ENCODE peak calls at places on chromosome 4, in four cellular contexts. One of them, this sample, is unnamed.

GRCh38 chr4:145886871-145887240 is 51.8 kb downstream of the ZNF827 start:
- DNase-seq in fibroblast of lung: no peak
- DNase-seq in IMR-90: no peak
- DNase-seq in A549: no peak
- DNase-seq in this sample: no peak

GRCh38 chr4:17688011-17688441 is 73.6 kb downstream of the MED28 start:
- DNase-seq in fibroblast of lung: peak; percentile 66
- DNase-seq in IMR-90: no peak
- DNase-seq in A549: no peak
- DNase-seq in this sample: no peak

GRCh38 chr4:123976285-123976684 is 579.7 kb downstream of the SPRY1 start:
- DNase-seq in A549: no peak
- DNase-seq in IMR-90: peak; percentile 24
- DNase-seq in fibroblast of lung: peak; percentile 74
- DNase-seq in this sample: no peak

GRCh38 chr4:123741906-123742305 is 345.3 kb downstream of the SPRY1 start:
- DNase-seq in A549: no peak
- DNase-seq in fibroblast of lung: peak; percentile 35
- DNase-seq in IMR-90: peak; percentile 4
- DNase-seq in this sample: no peak

GRCh38 chr4:101102114-101102752 is 245.1 kb downstream of the PPP3CA start:
- DNase-seq in A549: no peak
- DNase-seq in fibroblast of lung: peak; percentile 93
- DNase-seq in IMR-90: peak; percentile 87
- DNase-seq in this sample: peak; percentile 55

GRCh38 chr4:140346136-140346535 is 27.3 kb upstream of the SCOC start:
- DNase-seq in A549: no peak
- DNase-seq in fibroblast of lung: no peak
- DNase-seq in IMR-90: no peak
- DNase-seq in this sample: no peak

GRCh38 chr4:174365018-174365587 is 81.4 kb downstream of the CEP44 start:
- DNase-seq in fibroblast of lung: peak; percentile 20
- DNase-seq in IMR-90: peak; percentile 38
- DNase-seq in A549: peak; percentile 53
- DNase-seq in this sample: no peak

GRCh38 chr4:25020240-25020639 is 10.5 kb downstream of the LGI2 start:
- DNase-seq in A549: peak; percentile 45
- DNase-seq in IMR-90: no peak
- DNase-seq in fibroblast of lung: no peak
- DNase-seq in this sample: no peak

GRCh38 chr4:38819569-38819968 is 15.0 kb upstream of the TLR1 start:
- DNase-seq in IMR-90: peak; percentile 73
- DNase-seq in A549: no peak
- DNase-seq in fibroblast of lung: peak; percentile 66
- DNase-seq in this sample: no peak

GRCh38 chr4:93834371-93835066 is 6.0 kb downstream of the ATOH1 start:
- DNase-seq in A549: no peak
- DNase-seq in fibroblast of lung: no peak
- DNase-seq in IMR-90: no peak
- DNase-seq in this sample: no peak

GRCh38 chr4:151641167-151641566 is 119.6 kb downstream of the GATB start:
- DNase-seq in A549: peak; percentile 13
- DNase-seq in IMR-90: peak; percentile 33
- DNase-seq in fibroblast of lung: peak; percentile 52
- DNase-seq in this sample: no peak

GRCh38 chr4:39899291-39899690 is 78.4 kb downstream of the PDS5A start:
- DNase-seq in fibroblast of lung: no peak
- DNase-seq in A549: no peak
- DNase-seq in IMR-90: no peak
- DNase-seq in this sample: no peak

GRCh38 chr4:39900966-39901365 is 76.7 kb downstream of the PDS5A start:
- DNase-seq in A549: no peak
- DNase-seq in fibroblast of lung: no peak
- DNase-seq in IMR-90: peak; percentile 24
- DNase-seq in this sample: no peak

GRCh38 chr4:39893693-39894072 is 84.0 kb downstream of the PDS5A start:
- DNase-seq in A549: no peak
- DNase-seq in fibroblast of lung: no peak
- DNase-seq in IMR-90: no peak
- DNase-seq in this sample: no peak

GRCh38 chr4:39892988-39893692 is 84.6 kb downstream of the PDS5A start:
- DNase-seq in IMR-90: no peak
- DNase-seq in fibroblast of lung: no peak
- DNase-seq in A549: no peak
- DNase-seq in this sample: no peak

GRCh38 chr4:39898015-39898414 is 79.7 kb downstream of the PDS5A start:
- DNase-seq in IMR-90: no peak
- DNase-seq in fibroblast of lung: no peak
- DNase-seq in A549: no peak
- DNase-seq in this sample: no peak
- H3K27ac ChIP-seq in IMR-90: no peak overlapping the region
- H3K27ac ChIP-seq in fibroblast of lung: no peak overlapping the region
- H3K27ac ChIP-seq in A549: no peak overlapping the region
- H3K27ac ChIP-seq in this sample: no peak overlapping the region

DNA sequence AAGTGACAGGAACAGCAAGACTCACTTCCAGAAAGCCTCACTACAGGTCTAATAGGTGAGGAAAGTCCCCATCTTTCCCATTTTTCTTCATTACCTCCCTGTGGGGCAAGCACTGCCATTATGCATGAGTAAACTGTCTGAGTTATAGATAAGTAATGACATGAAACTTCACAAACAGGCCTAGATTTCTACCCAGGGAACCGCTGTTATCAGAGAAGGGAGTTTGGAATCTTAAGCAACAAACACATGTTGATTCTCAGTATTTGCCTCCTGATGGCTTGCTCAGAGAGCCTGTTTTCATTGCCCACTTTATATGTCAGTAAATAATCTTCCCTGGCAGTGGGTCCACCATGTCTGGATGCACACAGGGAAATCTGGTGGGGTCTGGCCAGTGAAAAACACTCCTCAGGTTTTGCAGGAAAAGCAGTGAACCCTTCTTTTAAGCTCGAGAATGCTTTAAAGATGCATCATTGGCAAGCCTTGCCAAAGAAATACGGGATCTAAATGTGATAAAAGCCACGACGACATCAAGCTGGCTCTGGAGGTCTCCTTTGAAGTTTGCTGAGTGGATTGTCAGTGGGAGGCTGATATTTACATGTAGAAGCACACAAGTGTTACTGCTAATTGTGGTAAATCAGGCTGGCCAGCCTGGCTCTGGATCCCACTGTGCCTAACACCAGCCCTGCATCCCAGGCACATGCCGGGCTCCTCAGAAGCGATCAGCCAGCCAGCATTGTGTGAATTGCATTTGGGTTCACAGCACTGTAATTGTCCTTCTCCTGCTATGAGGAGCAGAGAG is 25.2 kb downstream of the PDGFRA start:
- DNase-seq in IMR-90: peak; percentile 50
- DNase-seq in fibroblast of lung: peak; percentile 63
- DNase-seq in A549: no peak
- DNase-seq in this sample: no peak
- H3K27ac ChIP-seq in IMR-90: peak overlapping the region; percentile 61
- H3K27ac ChIP-seq in fibroblast of lung: peak overlapping the region; percentile 34
- H3K27ac ChIP-seq in A549: no peak overlapping the region
- H3K27ac ChIP-seq in this sample: no peak overlapping the region

GRCh38 chr4:185862340-185862739 is 50.3 kb upstream of the SORBS2 start:
- DNase-seq in IMR-90: no peak
- DNase-seq in fibroblast of lung: no peak
- DNase-seq in A549: no peak
- DNase-seq in this sample: no peak
- H3K27ac ChIP-seq in IMR-90: no peak overlapping the region
- H3K27ac ChIP-seq in fibroblast of lung: no peak overlapping the region
- H3K27ac ChIP-seq in A549: no peak overlapping the region
- H3K27ac ChIP-seq in this sample: no peak overlapping the region

DNA sequence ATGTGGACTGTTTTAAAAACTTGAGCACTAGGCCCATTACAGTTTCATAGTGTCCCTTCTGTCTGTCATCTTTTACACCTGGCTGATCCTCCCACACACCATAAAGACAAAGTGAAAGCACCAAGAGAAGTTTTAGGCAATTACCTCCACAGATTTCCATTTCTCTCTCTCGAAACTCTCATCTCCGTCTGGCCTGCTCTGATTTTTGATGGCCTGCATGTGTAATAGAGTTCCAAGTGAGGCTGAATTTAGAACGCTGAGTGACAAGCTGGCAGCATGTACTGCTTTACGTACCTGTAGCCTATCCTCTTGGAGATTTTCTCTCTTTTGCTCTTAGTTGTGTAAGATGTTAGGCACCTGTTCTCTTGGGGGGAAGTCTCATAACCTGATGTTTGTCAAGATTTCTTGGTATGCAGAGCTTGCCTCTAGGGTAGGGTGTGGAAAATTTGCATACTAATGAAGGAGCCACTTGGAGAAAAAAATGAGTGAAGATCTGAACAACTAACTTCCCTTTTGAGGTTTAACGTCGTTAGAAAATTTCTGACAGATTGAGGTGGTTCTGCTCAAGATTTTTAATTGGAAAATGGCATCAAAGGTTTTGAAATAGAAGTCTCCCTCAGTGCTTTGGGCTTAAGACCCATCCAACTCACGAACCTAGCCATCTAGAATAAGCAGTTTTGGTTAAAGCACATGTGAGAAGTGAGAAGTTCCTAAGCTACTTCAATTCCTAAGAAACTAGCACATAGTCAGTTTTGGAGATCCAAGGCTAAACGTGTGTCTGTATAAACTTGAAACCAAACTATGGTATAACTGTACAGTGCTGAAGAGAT is 57.6 kb upstream of the RAP1GDS1 start:
- DNase-seq in A549: no peak
- DNase-seq in fibroblast of lung: no peak
- DNase-seq in IMR-90: no peak
- DNase-seq in this sample: no peak
- H3K27ac ChIP-seq in A549: no peak overlapping the region
- H3K27ac ChIP-seq in fibroblast of lung: no peak overlapping the region
- H3K27ac ChIP-seq in IMR-90: no peak overlapping the region
- H3K27ac ChIP-seq in this sample: no peak overlapping the region

GRCh38 chr4:15006416-15007024 is 4.2 kb downstream of the CPEB2 start:
- DNase-seq in IMR-90: peak; percentile 18
- DNase-seq in fibroblast of lung: peak; percentile 19
- DNase-seq in A549: no peak
- DNase-seq in this sample: no peak

GRCh38 chr4:15005474-15006115 is 3.3 kb downstream of the CPEB2 start:
- DNase-seq in fibroblast of lung: no peak
- DNase-seq in A549: no peak
- DNase-seq in IMR-90: no peak
- DNase-seq in this sample: no peak

GRCh38 chr4:15003441-15003890 is 1.2 kb downstream of the CPEB2 start:
- DNase-seq in A549: no peak
- DNase-seq in fibroblast of lung: peak; percentile 37
- DNase-seq in IMR-90: peak; percentile 19
- DNase-seq in this sample: peak; percentile 80

GRCh38 chr4:15003891-15004700 is 1.8 kb downstream of the CPEB2 start:
- DNase-seq in fibroblast of lung: peak; percentile 23
- DNase-seq in IMR-90: no peak
- DNase-seq in A549: no peak
- DNase-seq in this sample: peak; percentile 44

GRCh38 chr4:15004701-15005301 is 2.5 kb downstream of the CPEB2 start:
- DNase-seq in A549: peak; percentile 52
- DNase-seq in fibroblast of lung: peak; percentile 75
- DNase-seq in IMR-90: peak; percentile 54
- DNase-seq in this sample: peak; percentile 96
- H3K27ac ChIP-seq in A549: peak overlapping the region; percentile 100
- H3K27ac ChIP-seq in fibroblast of lung: peak overlapping the region; percentile 88
- H3K27ac ChIP-seq in IMR-90: peak overlapping the region; percentile 78
- H3K27ac ChIP-seq in this sample: peak overlapping the region; percentile 100

GRCh38 chr4:54063737-54064316 is 578 bp downstream of the CHIC2 start:
- DNase-seq in fibroblast of lung: peak; percentile 36
- DNase-seq in A549: peak; percentile 22
- DNase-seq in IMR-90: no peak
- DNase-seq in this sample: peak; percentile 73
- H3K27ac ChIP-seq in fibroblast of lung: peak overlapping the region; percentile 96
- H3K27ac ChIP-seq in A549: peak overlapping the region; percentile 98
- H3K27ac ChIP-seq in IMR-90: peak overlapping the region; percentile 97
- H3K27ac ChIP-seq in this sample: peak overlapping the region; percentile 93

DNA sequence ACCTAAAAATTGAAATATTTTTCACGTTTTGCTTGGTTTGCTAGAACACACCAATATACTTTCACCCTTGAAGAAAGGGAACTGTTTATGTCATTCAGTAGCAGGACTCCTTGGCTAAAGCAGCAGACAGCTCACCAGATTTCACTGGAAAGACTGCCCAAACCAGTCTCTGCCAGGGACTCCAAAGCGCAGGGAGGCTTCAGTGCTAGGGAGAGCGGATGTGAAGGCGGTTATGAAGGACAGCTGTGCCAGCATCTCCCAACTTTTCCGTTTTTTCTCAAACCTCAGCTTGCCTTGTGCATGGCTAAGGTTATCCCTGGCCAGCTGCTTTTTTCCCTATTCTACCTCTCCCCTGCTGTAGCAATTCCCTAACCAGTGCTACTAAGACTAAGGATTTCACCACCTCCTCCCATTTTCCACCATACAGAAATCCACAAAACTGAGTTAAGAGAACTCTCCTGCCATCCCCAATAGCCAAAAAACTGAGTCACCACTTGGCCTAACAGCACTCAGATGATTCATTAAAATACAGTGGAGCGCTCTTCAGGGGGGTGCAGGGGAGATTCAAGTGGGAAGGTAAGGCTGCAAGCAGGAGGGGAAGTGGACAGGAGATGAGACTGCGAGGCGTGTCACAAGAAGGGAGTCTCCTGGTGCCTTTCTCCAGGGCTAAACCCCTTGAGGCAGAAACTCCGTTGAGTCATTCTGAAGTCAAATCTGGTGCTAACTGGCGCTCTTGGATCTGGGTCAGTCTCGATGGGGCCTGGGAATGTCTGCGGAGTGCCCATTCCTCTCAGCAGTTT is 90.7 kb downstream of the PALLD start:
- DNase-seq in fibroblast of lung: peak; percentile 95
- DNase-seq in IMR-90: peak; percentile 88
- DNase-seq in A549: peak; percentile 76
- DNase-seq in this sample: peak; percentile 75
- H3K27ac ChIP-seq in fibroblast of lung: peak overlapping the region; percentile 44
- H3K27ac ChIP-seq in IMR-90: peak overlapping the region; percentile 38
- H3K27ac ChIP-seq in A549: peak overlapping the region; percentile 88
- H3K27ac ChIP-seq in this sample: peak overlapping the region; percentile 63